ENCODE peak calls at places on chromosome 6, in five cellular contexts. S, M, V, B and N are unnamed samples.

GRCh38 chr6:44664716-44665115 is 277.2 kb downstream of the CDC5L start:
- DNase-seq in S (no peak), M (no peak), V (no peak), B (no peak), N (no peak)

GRCh38 chr6:27672113-27672799 is 199.4 kb upstream of the ZNF184 start:
- DNase-seq in S (no peak), M (no peak), V (peak), B (peak), N (no peak)

GRCh38 chr6:111427341-111428116 is 55.5 kb downstream of the REV3L start:
- DNase-seq in S (no peak), M (no peak), V (peak), B (no peak), N (no peak)

GRCh38 chr6:168934856-168935627 is 318.6 kb downstream of the THBS2 start:
- DNase-seq in S (no peak), M (no peak), V (no peak), B (no peak), N (no peak)

GRCh38 chr6:73393278-73393677 is 1.4 kb upstream of the DDX43 start:
- DNase-seq in S (no peak), M (no peak), V (peak), B (no peak), N (no peak)

GRCh38 chr6:28081486-28081751 is 1.1 kb downstream of the ZNF165 start:
- DNase-seq in S (no peak), M (no peak), V (no peak), B (no peak), N (no peak)

GRCh38 chr6:2403546-2403945 is 158.1 kb upstream of the GMDS start:
- DNase-seq in S (no peak), M (no peak), V (no peak), B (no peak), N (no peak)

GRCh38 chr6:138105446-138105845 is 1.8 kb downstream of the PERP start:
- DNase-seq in S (no peak), M (no peak), V (no peak), B (no peak), N (no peak)

GRCh38 chr6:167481527-167481926 is 156.6 kb downstream of the TTLL2 start:
- DNase-seq in S (no peak), M (no peak), V (no peak), B (no peak), N (no peak)

GRCh38 chr6:117531346-117531745 is 48.9 kb downstream of the DCBLD1 start:
- DNase-seq in S (no peak), M (no peak), V (no peak), B (no peak), N (no peak)

GRCh38 chr6:35327349-35328027 is 14.9 kb upstream of the PPARD start:
- DNase-seq in S (peak), M (no peak), V (peak), B (peak), N (no peak)

GRCh38 chr6:17224056-17224455 is 57.1 kb upstream of the RBM24 start:
- DNase-seq in S (no peak), M (no peak), V (no peak), B (no peak), N (no peak)

GRCh38 chr6:110412258-110412839 is 3.0 kb downstream of the DDO start:
- DNase-seq in S (no peak), M (no peak), V (no peak), B (no peak), N (no peak)

GRCh38 chr6:2465336-2465735 is 219.9 kb upstream of the GMDS start:
- DNase-seq in S (no peak), M (no peak), V (no peak), B (no peak), N (no peak)

GRCh38 chr6:87908978-87909802 is 138.5 kb upstream of the SPACA1 start:
- DNase-seq in S (no peak), M (no peak), V (no peak), B (no peak), N (no peak)

GRCh38 chr6:112839525-112839961 is 492.4 kb downstream of the RFPL4B start:
- DNase-seq in S (no peak), M (no peak), V (peak), B (no peak), N (no peak)

GRCh38 chr6:7819641-7820040 is 90.9 kb downstream of the TXNDC5 start:
- DNase-seq in S (no peak), M (no peak), V (peak), B (no peak), N (no peak)

GRCh38 chr6:111993342-111993741 is 60.6 kb upstream of the CCN6 start:
- DNase-seq in S (no peak), M (no peak), V (no peak), B (no peak), N (no peak)

GRCh38 chr6:16973071-16973470 is 128.8 kb upstream of the STMND1 start:
- DNase-seq in S (no peak), M (no peak), V (no peak), B (no peak), N (no peak)

GRCh38 chr6:141261016-141261671 is 871.6 kb upstream of the GJE1 start:
- DNase-seq in S (no peak), M (no peak), V (no peak), B (no peak), N (no peak)

GRCh38 chr6:73152556-73152955 is 72.7 kb downstream of the KHDC1L start:
- DNase-seq in S (no peak), M (no peak), V (no peak), B (no peak), N (no peak)

GRCh38 chr6:80923816-80924215 is 817.3 kb downstream of the BCKDHB start:
- DNase-seq in S (no peak), M (no peak), V (no peak), B (no peak), N (no peak)

GRCh38 chr6:158863646-158864045 is 44.5 kb upstream of the EZR start:
- DNase-seq in S (no peak), M (no peak), V (peak), B (no peak), N (no peak)

GRCh38 chr6:23269436-23269835 is 700.1 kb downstream of the HDGFL1 start:
- DNase-seq in S (no peak), M (no peak), V (no peak), B (no peak), N (no peak)

GRCh38 chr6:155771822-155772221 is 316.2 kb upstream of the NOX3 start:
- DNase-seq in S (no peak), M (no peak), V (no peak), B (no peak), N (no peak)

GRCh38 chr6:109349419-109349987 is 32.8 kb downstream of the CD164 start:
- DNase-seq in S (peak), M (no peak), V (peak), B (peak), N (no peak)

GRCh38 chr6:140546640-140547039 is 1172.2 kb upstream of the CITED2 start:
- DNase-seq in S (no peak), M (no peak), V (peak), B (no peak), N (no peak)

GRCh38 chr6:123716506-123716905 is 79.8 kb upstream of the TRDN start:
- DNase-seq in S (no peak), M (no peak), V (no peak), B (no peak), N (no peak)

GRCh38 chr6:39377530-39377929 is 55.0 kb upstream of the KCNK16 start:
- DNase-seq in S (peak), M (peak), V (peak), B (peak), N (no peak)

GRCh38 chr6:2848851-2849250 is 7.2 kb upstream of the SERPINB1 start:
- DNase-seq in S (no peak), M (no peak), V (no peak), B (no peak), N (no peak)

GRCh38 chr6:4957521-4958231 is 46.2 kb downstream of the RPP40 start:
- DNase-seq in S (no peak), M (no peak), V (no peak), B (no peak), N (no peak)
- TF ChIP-seq CTCF in S (no peak), M (peak), V (peak), B (peak), N (no peak)

DNA sequence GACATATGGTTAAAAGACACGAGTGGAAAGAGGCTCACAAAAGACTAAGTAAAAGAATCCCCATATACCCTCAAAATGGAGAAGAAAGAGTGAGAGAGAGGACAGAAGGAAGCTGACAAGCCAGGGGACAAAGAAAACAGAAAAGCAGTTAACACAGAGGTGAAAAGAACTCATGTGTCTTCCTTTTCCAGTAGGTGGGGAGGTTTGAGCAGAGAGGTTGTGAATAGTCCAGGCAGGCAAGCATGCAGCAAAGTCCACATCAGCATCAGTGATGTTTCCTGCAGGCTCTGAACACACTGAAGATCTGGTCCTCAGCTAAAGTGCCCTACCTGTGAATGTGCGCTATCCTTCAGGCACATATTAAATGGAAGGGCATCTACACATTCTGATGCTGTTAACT is 196.5 kb upstream of the IRAK1BP1 start:
- DNase-seq in S (no peak), M (no peak), V (no peak), B (no peak), N (no peak)
- TF ChIP-seq CTCF in S (no peak), M (no peak), V (no peak), B (no peak), N (no peak)

DNA sequence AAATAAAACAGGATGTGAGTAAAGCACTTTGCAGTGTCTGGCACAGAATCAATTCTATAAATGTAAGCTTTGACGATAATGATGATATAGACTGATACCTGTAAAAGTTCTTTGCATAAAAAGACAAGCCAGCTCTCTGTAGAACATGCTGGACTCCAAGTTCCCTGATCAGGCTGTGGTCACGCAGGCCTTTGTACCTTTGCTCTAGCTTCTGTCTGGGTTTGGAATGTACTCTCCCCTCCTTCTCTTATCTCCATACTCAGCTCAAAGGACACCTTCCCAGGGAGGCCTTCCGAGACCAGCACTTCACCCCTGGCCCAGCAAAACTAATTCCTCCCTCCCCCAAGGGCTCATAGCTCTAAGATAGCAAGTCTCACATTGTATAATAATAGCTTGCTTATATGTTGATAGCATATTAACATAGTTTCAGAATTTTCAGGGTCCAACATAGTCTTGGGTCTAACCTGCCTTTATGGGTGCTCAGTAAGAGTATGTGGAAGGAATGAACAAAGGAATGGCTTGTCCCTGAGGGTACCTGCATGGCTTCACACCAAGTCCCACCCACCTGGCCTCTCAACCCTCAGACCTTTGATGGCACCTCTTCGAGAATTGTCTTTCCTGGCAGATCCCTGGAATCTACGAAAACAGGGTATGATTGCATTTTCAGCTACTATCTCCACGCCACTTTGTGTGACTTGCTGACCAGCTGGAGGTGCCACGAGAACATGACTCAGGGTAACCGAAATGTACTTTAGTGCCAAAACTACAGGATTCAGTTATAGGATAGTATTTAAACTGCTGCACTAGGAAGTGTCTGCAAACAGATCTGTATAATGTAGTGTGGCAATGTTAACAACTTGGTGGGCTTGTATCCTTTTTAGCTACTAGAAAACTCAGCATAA is 41.7 kb upstream of the PIM1 start:
- DNase-seq in S (no peak), M (no peak), V (peak), B (peak), N (no peak)
- TF ChIP-seq CTCF in S (no peak), M (no peak), V (no peak), B (no peak), N (no peak)

GRCh38 chr6:129732542-129732941 is 22.6 kb upstream of the ARHGAP18 start:
- DNase-seq in S (no peak), M (no peak), V (no peak), B (no peak), N (no peak)

GRCh38 chr6:129731396-129731795 is 21.4 kb upstream of the ARHGAP18 start:
- DNase-seq in S (no peak), M (no peak), V (no peak), B (no peak), N (no peak)

GRCh38 chr6:129732034-129732433 is 22.1 kb upstream of the ARHGAP18 start:
- DNase-seq in S (no peak), M (no peak), V (no peak), B (peak), N (no peak)

GRCh38 chr6:129730477-129731165 is 20.6 kb upstream of the ARHGAP18 start:
- DNase-seq in S (no peak), M (no peak), V (peak), B (no peak), N (no peak)

GRCh38 chr6:129733290-129733689 is 23.3 kb upstream of the ARHGAP18 start:
- DNase-seq in S (no peak), M (no peak), V (no peak), B (no peak), N (no peak)
- TF ChIP-seq CTCF in S (no peak), M (no peak), V (no peak), B (no peak), N (no peak)

DNA sequence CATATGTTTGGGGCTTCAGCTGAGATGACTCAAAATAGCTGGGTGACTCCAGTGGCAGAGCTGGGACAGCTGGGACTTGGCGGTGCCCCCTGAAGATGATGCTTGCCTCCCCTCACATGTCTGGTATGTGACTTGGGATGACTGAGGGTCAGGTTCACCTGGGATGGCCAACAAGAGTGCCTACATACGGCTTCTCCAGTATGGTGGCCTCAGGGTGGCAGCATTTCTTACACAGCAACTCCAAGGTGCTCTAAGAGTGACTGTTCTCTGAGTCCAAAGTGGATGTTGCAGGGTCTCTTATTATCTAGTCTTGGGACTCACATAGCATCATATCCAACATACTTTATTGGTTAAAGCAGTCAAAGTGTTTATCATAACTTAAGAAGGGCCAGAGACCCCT is 87.8 kb upstream of the CENPW start:
- DNase-seq in S (no peak), M (no peak), V (no peak), B (no peak), N (no peak)
- TF ChIP-seq CTCF in S (no peak), M (no peak), V (no peak), B (no peak), N (no peak)

DNA sequence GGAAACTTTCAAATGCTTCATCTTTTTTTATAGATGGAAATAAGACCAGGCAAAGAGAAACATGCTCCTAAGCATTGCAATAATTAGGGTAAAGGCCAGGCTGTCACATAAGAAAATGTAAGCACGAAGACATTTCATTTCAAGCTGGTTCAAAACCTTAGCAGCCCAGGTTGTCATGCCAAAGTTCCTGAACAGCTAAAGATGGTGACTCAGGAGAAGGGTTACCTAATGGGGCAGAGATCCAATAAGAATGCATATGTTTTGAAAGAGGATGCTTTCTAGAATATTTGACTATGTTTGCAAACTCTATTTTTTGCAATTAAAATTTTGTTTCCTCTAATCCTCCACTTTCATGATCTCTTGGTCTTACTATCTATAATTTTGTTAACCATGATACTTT is 65.6 kb upstream of the PHACTR2 start:
- DNase-seq in S (no peak), M (no peak), V (no peak), B (no peak), N (no peak)
- TF ChIP-seq CTCF in S (no peak), M (no peak), V (no peak), B (no peak), N (no peak)

GRCh38 chr6:119986934-119987549 is 637.5 kb upstream of the MAN1A1 start:
- DNase-seq in S (no peak), M (no peak), V (no peak), B (no peak), N (no peak)
- TF ChIP-seq CTCF in S (no peak), M (no peak), V (no peak), B (no peak), N (no peak)

DNA sequence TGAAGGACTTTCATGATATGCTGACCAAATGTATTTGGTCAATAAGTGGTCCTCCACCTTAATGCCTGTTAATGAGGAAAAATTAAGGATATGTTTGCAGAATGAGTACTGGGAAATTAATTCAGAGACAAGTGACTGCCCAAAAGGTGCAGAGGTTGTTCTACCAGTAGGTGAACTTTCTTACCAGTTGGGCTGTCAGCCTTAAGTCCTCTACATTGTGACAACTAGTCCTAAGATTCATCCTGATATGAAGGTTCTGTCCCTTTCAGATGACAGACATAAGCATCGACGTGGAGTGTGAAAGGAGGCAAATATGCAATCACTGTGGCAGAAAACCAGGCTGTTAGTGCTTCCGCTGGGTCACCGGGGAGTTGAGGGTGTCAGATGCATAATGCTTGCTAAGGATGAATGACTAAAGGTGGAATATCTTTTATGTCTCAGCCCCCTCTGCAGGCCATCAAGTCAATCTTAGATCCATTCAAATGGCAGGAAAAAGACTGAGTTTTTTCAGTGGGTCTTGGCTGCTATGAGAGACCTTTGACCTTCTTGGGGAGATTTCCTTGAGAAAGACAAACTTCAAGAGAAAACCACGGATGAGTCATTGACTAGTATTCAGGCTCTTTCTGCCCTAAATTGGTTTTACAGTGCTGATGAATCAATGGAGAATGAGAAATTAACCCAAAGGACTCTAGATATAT is 226.0 kb downstream of the TPBG start:
- DNase-seq in S (no peak), M (no peak), V (peak), B (no peak), N (no peak)
- TF ChIP-seq CTCF in S (no peak), M (no peak), V (peak), B (peak), N (no peak)